ENCODE peak calls at places on chromosomes 16 and 17, in seven cellular contexts. B, G, E, J, C, Y and W are unnamed samples.

GRCh38 chr16:3171855-3172593 is 16.0 kb upstream of the OR1F1 start:
- DNase-seq in B (no peak), G (no peak), E (no peak), J (no peak), C (no peak), Y (no peak), W (peak; percentile 49)

GRCh38 chr17:34126965-34127364 is 128.1 kb upstream of the CCL2 start:
- DNase-seq in B (no peak), G (no peak), E (no peak), J (no peak), C (no peak), Y (no peak), W (no peak)

GRCh38 chr17:11388061-11388460 is 147.0 kb downstream of the SHISA6 start:
- DNase-seq in B (no peak), G (no peak), E (no peak), J (no peak), C (no peak), Y (no peak), W (peak; percentile 62)

GRCh38 chr17:29115906-29116651 is 64.1 kb downstream of the MYO18A start:
- DNase-seq in B (peak; percentile 35), G (no peak), E (no peak), J (peak; percentile 44), C (peak; percentile 53), Y (no peak), W (peak; percentile 75)

GRCh38 chr16:31876955-31877828 is 3.6 kb downstream of the ZNF267 start:
- DNase-seq in B (no peak), G (no peak), E (peak; percentile 52), J (peak; percentile 93), C (peak; percentile 87), Y (peak; percentile 87), W (no peak)

GRCh38 chr16:76956801-76957200 is 234.2 kb upstream of the MON1B start:
- DNase-seq in B (no peak), G (no peak), E (no peak), J (no peak), C (no peak), Y (no peak), W (no peak)

GRCh38 chr17:746181-746580 is 5.9 kb downstream of the GEMIN4 start:
- DNase-seq in B (no peak), G (no peak), E (no peak), J (no peak), C (no peak), Y (no peak), W (no peak)

GRCh38 chr17:4502466-4503154 is 3.9 kb downstream of the SPNS2 start:
- DNase-seq in B (no peak), G (no peak), E (no peak), J (no peak), C (no peak), Y (no peak), W (no peak)

GRCh38 chr16:66653581-66654350 is 42.8 kb downstream of the CMTM4 start:
- DNase-seq in B (no peak), G (no peak), E (no peak), J (no peak), C (no peak), Y (no peak), W (no peak)

DNA sequence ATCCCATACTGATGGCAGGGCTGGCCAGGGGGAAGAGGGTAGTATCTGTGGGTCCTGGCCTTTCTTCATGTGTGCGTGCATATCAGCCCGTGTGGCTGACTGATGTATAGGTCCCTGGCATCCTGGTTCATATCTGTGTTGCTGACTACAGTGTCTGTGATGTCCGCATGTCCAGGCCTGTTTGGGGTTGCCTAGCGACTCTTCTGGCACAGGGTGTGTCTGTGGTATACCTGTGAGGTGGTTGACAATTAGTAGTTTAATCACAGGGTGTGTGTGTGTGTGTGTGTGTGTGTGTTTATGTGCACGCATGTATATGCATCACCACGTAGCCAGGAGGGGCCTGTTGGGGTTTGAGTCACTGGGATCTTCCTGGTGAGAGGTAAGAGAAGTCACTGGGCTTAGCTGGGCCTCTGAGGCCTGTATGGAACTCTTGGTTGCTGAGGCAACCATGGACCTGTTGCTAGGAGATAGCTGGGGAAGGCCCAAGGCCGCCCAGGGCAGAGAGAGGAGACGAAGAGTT is 634 bp upstream of the TMEM95 start:
- DNase-seq in B (no peak), G (no peak), E (no peak), J (peak; percentile 48), C (peak; percentile 57), Y (no peak), W (peak; percentile 62)
- H3K4me3 ChIP-seq in B (no peak overlapping the region), G (no peak overlapping the region), E (no peak overlapping the region), J (no peak overlapping the region), C (no peak overlapping the region), Y (no peak overlapping the region), W (no peak overlapping the region)

GRCh38 chr17:50205111-50205821 is 3.8 kb upstream of the COL1A1 start:
- DNase-seq in B (no peak), G (no peak), E (no peak), J (peak; percentile 53), C (no peak), Y (no peak), W (no peak)

GRCh38 chr17:50203086-50203485 is 1.7 kb upstream of the COL1A1 start:
- DNase-seq in B (no peak), G (no peak), E (no peak), J (no peak), C (no peak), Y (no peak), W (no peak)

GRCh38 chr17:50205931-50206505 is 4.6 kb upstream of the COL1A1 start:
- DNase-seq in B (no peak), G (no peak), E (no peak), J (no peak), C (no peak), Y (no peak), W (no peak)

GRCh38 chr17:50204431-50204830 is 3.0 kb upstream of the COL1A1 start:
- DNase-seq in B (no peak), G (no peak), E (no peak), J (no peak), C (no peak), Y (no peak), W (no peak)

DNA sequence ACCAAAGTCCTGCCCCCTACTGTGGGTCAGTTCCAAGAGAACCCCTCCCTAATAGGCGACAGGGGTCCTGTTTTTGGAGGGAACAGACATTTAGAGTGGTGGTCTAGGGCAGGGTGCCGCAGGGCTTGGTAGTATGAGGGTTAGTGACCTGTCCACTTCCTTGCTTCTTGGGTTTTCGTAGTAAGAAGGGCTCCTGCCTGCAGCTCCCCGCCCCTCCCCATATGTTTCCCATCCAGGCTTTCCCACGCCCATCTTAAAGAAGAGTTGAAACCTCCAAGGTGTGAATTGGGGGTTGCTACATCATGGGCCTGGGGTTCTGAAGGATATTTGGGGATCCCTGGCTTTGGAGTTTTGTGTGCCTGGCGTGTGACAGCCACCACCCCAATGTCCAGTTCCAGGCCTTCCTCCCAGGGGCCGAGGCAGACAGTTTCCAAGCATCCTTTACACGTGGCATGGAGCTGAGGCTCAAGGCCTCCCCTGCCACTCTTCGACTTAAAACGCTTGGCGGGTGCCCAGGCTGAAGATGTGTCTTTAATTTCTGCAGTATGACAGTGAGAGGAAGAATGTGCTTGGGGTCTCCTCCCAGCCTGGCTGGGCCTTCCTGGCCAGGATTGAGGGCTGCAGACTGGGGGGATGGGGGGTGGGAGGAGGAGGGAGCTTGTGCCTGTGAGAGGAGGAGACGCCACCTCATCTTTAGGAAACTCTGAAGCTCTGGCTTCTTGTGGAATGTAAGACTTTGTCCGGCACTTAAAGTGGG is 2.3 kb upstream of the COL1A1 start:
- DNase-seq in B (no peak), G (no peak), E (peak; percentile 91), J (peak; percentile 88), C (no peak), Y (no peak), W (no peak)
- H3K4me3 ChIP-seq in B (no peak overlapping the region), G (no peak overlapping the region), E (peak overlapping the region; percentile 19), J (no peak overlapping the region), C (no peak overlapping the region), Y (no peak overlapping the region), W (no peak overlapping the region)

GRCh38 chr16:28295213-28295612 is 2.9 kb downstream of the SBK1 start:
- DNase-seq in B (no peak), G (no peak), E (no peak), J (no peak), C (no peak), Y (no peak), W (no peak)
- H3K4me3 ChIP-seq in B (no peak overlapping the region), G (no peak overlapping the region), E (no peak overlapping the region), J (no peak overlapping the region), C (no peak overlapping the region), Y (no peak overlapping the region), W (no peak overlapping the region)

DNA sequence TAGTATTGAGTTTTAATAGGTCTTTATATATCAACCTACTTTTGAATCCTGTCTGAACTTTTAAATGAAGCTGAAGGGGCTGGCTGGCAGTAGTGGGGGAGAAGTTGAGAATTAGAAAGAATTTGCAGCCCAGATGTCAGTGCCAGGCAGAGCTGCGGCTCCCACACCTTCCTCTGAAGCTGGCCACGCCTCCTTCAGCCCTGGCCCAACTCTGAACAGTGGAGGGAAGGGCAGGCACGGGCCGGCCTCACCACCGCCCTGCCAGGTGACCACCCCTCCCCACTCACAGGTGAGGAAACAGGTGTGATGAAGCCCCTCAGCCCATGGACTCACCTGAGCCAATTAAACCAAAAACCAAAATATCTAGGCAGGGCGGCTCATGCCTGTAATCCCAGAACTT is 87.0 kb downstream of the MGAT5B start:
- DNase-seq in B (no peak), G (no peak), E (no peak), J (no peak), C (no peak), Y (no peak), W (no peak)
- H3K4me3 ChIP-seq in B (no peak overlapping the region), G (no peak overlapping the region), E (no peak overlapping the region), J (no peak overlapping the region), C (no peak overlapping the region), Y (no peak overlapping the region), W (no peak overlapping the region)

GRCh38 chr17:45339646-45340605 is 23.1 kb upstream of the MAP3K14 start:
- DNase-seq in B (no peak), G (peak; percentile 66), E (no peak), J (no peak), C (no peak), Y (no peak), W (no peak)

GRCh38 chr17:45342871-45343526 is 26.2 kb upstream of the MAP3K14 start:
- DNase-seq in B (no peak), G (peak; percentile 39), E (no peak), J (no peak), C (no peak), Y (no peak), W (no peak)

GRCh38 chr17:45338996-45339535 is 22.2 kb upstream of the MAP3K14 start:
- DNase-seq in B (no peak), G (peak; percentile 69), E (no peak), J (no peak), C (no peak), Y (no peak), W (no peak)

GRCh38 chr17:45342306-45342705 is 25.5 kb upstream of the MAP3K14 start:
- DNase-seq in B (no peak), G (peak; percentile 69), E (no peak), J (no peak), C (no peak), Y (no peak), W (no peak)

GRCh38 chr17:45341389-45342158 is 24.8 kb upstream of the MAP3K14 start:
- DNase-seq in B (no peak), G (peak; percentile 87), E (peak; percentile 88), J (peak; percentile 90), C (no peak), Y (peak; percentile 75), W (peak; percentile 74)
- H3K4me3 ChIP-seq in B (no peak overlapping the region), G (no peak overlapping the region), E (peak overlapping the region; percentile 29), J (no peak overlapping the region), C (no peak overlapping the region), Y (no peak overlapping the region), W (no peak overlapping the region)